ENCODE peak calls at places on chromosome 1, in seven cellular contexts. One of them, this sample, is unnamed.
A peak's percentile ranks its signal among the peaks of the same experiment; 100 is the strongest.

GRCh38 chr1:38817958-38818705 is 41.4 kb downstream of the RRAGC start:
- DNase-seq in AG09309: no peak
- DNase-seq in anterior cingulate cortex: peak; percentile 27
- DNase-seq in colonic mucosa: no peak
- DNase-seq in IMR-90: no peak
- DNase-seq in germinal center: peak; percentile 72
- DNase-seq in ACHN: peak; percentile 17
- DNase-seq in this sample: peak; percentile 93

GRCh38 chr1:219119839-219120238 is 53.8 kb upstream of the LYPLAL1 start:
- DNase-seq in AG09309: peak; percentile 71
- DNase-seq in anterior cingulate cortex: no peak
- DNase-seq in colonic mucosa: no peak
- DNase-seq in IMR-90: no peak
- DNase-seq in germinal center: no peak
- DNase-seq in ACHN: no peak
- DNase-seq in this sample: no peak

GRCh38 chr1:18639335-18640055 is 8.8 kb downstream of the PAX7 start:
- DNase-seq in AG09309: no peak
- DNase-seq in anterior cingulate cortex: no peak
- DNase-seq in colonic mucosa: no peak
- DNase-seq in IMR-90: no peak
- DNase-seq in germinal center: no peak
- DNase-seq in ACHN: no peak
- DNase-seq in this sample: peak; percentile 77

GRCh38 chr1:41802532-41803501 is 115.9 kb downstream of the HIVEP3 start:
- DNase-seq in AG09309: no peak
- DNase-seq in anterior cingulate cortex: no peak
- DNase-seq in colonic mucosa: no peak
- DNase-seq in IMR-90: no peak
- DNase-seq in germinal center: peak; percentile 24
- DNase-seq in ACHN: no peak
- DNase-seq in this sample: peak; percentile 31

GRCh38 chr1:229410370-229410691 is 23.6 kb downstream of the ACTA1 start:
- DNase-seq in AG09309: no peak
- DNase-seq in anterior cingulate cortex: no peak
- DNase-seq in colonic mucosa: no peak
- DNase-seq in IMR-90: no peak
- DNase-seq in germinal center: no peak
- DNase-seq in ACHN: no peak
- DNase-seq in this sample: no peak

GRCh38 chr1:94832446-94832845 is 12.3 kb downstream of the SLC44A3 start:
- DNase-seq in AG09309: no peak
- DNase-seq in anterior cingulate cortex: no peak
- DNase-seq in colonic mucosa: no peak
- DNase-seq in IMR-90: peak; percentile 34
- DNase-seq in germinal center: no peak
- DNase-seq in ACHN: no peak
- DNase-seq in this sample: no peak

GRCh38 chr1:8363764-8364301 is 45.9 kb downstream of the SLC45A1 start:
- DNase-seq in AG09309: no peak
- DNase-seq in anterior cingulate cortex: no peak
- DNase-seq in colonic mucosa: no peak
- DNase-seq in IMR-90: no peak
- DNase-seq in germinal center: no peak
- DNase-seq in ACHN: no peak
- DNase-seq in this sample: no peak

GRCh38 chr1:213947200-213947775 is 40.5 kb upstream of the PROX1 start:
- DNase-seq in AG09309: no peak
- DNase-seq in anterior cingulate cortex: no peak
- DNase-seq in colonic mucosa: peak; percentile 40
- DNase-seq in IMR-90: no peak
- DNase-seq in germinal center: no peak
- DNase-seq in ACHN: no peak
- DNase-seq in this sample: no peak

GRCh38 chr1:193310569-193310968 is 124.2 kb upstream of the B3GALT2 start:
- DNase-seq in AG09309: no peak
- DNase-seq in anterior cingulate cortex: no peak
- DNase-seq in colonic mucosa: peak; percentile 67
- DNase-seq in IMR-90: no peak
- DNase-seq in germinal center: no peak
- DNase-seq in ACHN: no peak
- DNase-seq in this sample: no peak

GRCh38 chr1:205071028-205071409 is 13.2 kb downstream of the TMEM81 start:
- DNase-seq in AG09309: no peak
- DNase-seq in anterior cingulate cortex: no peak
- DNase-seq in colonic mucosa: no peak
- DNase-seq in IMR-90: no peak
- DNase-seq in germinal center: no peak
- DNase-seq in ACHN: no peak
- DNase-seq in this sample: peak; percentile 60

This sample was measured in osteoblast.